ENCODE peak calls at places on chromosome 1, in four cellular contexts. S is aorta; E is naive thymus-derived CD4-positive, alpha-beta T cell; B is kidney. R is an unnamed sample. For H3K9me3, the result is how much of the 10 kb centered on the place peaks cover.

GRCh38 chr1:27864264-27864895 is 8.0 kb upstream of the THEMIS2 start:
- DNase-seq in E (peak), S (no peak), B (peak), R (no peak)

GRCh38 chr1:230147253-230148193 is 80.5 kb downstream of the GALNT2 start:
- DNase-seq in B (no peak), E (no peak), S (no peak), R (no peak)

GRCh38 chr1:1006305-1007159 is 6.6 kb upstream of the HES4 start:
- DNase-seq in B (peak), E (no peak), S (no peak), R (no peak)

GRCh38 chr1:47676311-47677054 is 238.6 kb downstream of the FOXD2 start:
- DNase-seq in S (no peak), E (no peak), B (no peak), R (no peak)

GRCh38 chr1:231808116-231808515 is 181.5 kb downstream of the DISC1 start:
- DNase-seq in B (no peak), S (no peak), E (no peak), R (no peak)

GRCh38 chr1:1434131-1434811 is 1.2 kb upstream of the VWA1 start:
- DNase-seq in B (peak), S (peak), E (no peak), R (no peak)

GRCh38 chr1:213989740-213990472 is 2.1 kb downstream of the PROX1 start:
- DNase-seq in B (no peak), E (no peak), S (no peak), R (no peak)

GRCh38 chr1:9778905-9779304 is 44.9 kb downstream of the CLSTN1 start:
- DNase-seq in E (no peak), B (no peak), S (no peak), R (no peak)

GRCh38 chr1:107153033-107153432 is 12.2 kb downstream of the NTNG1 start:
- DNase-seq in B (no peak), E (no peak), S (no peak), R (no peak)

GRCh38 chr1:232018512-232019340 is 392.1 kb downstream of the DISC1 start:
- DNase-seq in E (no peak), B (no peak), S (no peak), R (no peak)

GRCh38 chr1:117964290-117965038 is 34.9 kb downstream of the WDR3 start:
- DNase-seq in S (no peak), B (no peak), E (no peak), R (no peak)

GRCh38 chr1:15328785-15329480 is 80.8 kb upstream of the EFHD2 start:
- DNase-seq in E (no peak), S (peak), B (no peak), R (no peak)

GRCh38 chr1:79777481-79778219 is 771.1 kb upstream of the ADGRL4 start:
- DNase-seq in B (no peak), S (no peak), E (no peak), R (no peak)

GRCh38 chr1:100924212-100924611 is 28.3 kb downstream of the SLC30A7 start:
- DNase-seq in B (no peak), S (no peak), E (no peak), R (no peak)

GRCh38 chr1:2866415-2867086 is 65.1 kb upstream of the TTC34 start:
- DNase-seq in E (no peak), S (no peak), B (peak), R (no peak)

GRCh38 chr1:2867861-2868260 is 66.4 kb upstream of the TTC34 start:
- DNase-seq in B (no peak), S (no peak), E (no peak), R (no peak)

GRCh38 chr1:2865571-2866414 is 64.3 kb upstream of the TTC34 start:
- DNase-seq in S (no peak), B (peak), E (no peak), R (no peak)

GRCh38 chr1:2868571-2868970 is 67.1 kb upstream of the TTC34 start:
- DNase-seq in E (no peak), B (no peak), S (no peak), R (no peak)

DNA sequence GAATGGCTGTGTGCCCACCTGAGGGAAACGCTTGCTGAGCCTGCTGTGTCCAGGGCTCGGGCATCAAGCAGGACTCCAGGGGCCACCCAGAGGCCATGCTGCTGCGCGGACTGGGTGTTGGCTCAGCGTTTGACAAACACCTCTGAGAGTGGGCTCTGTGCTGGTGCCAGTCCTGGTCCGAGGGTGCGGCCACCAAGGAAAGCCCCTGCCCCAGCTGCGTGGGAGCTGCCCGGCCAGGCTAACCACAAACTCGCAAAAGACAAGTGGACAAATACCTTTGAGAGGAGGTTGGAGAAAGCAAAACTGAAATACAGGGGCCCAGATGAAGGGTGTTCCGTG is 65.6 kb upstream of the TTC34 start:
- DNase-seq in E (no peak), S (no peak), B (peak), R (no peak)
- H3K9me3 ChIP-seq in E (under half), S (under half), B (under half), R (under half)

GRCh38 chr1:2823921-2824660 is 22.6 kb upstream of the TTC34 start:
- DNase-seq in B (peak), S (no peak), E (peak), R (no peak)
- H3K9me3 ChIP-seq in B (under half), S (under half), E (under half), R (under half)

GRCh38 chr1:197320991-197321531 is 53.0 kb downstream of the CRB1 start:
- DNase-seq in B (no peak), S (no peak), E (no peak), R (no peak)
- H3K9me3 ChIP-seq in B (under half), S (under half), E (under half), R (under half)

DNA sequence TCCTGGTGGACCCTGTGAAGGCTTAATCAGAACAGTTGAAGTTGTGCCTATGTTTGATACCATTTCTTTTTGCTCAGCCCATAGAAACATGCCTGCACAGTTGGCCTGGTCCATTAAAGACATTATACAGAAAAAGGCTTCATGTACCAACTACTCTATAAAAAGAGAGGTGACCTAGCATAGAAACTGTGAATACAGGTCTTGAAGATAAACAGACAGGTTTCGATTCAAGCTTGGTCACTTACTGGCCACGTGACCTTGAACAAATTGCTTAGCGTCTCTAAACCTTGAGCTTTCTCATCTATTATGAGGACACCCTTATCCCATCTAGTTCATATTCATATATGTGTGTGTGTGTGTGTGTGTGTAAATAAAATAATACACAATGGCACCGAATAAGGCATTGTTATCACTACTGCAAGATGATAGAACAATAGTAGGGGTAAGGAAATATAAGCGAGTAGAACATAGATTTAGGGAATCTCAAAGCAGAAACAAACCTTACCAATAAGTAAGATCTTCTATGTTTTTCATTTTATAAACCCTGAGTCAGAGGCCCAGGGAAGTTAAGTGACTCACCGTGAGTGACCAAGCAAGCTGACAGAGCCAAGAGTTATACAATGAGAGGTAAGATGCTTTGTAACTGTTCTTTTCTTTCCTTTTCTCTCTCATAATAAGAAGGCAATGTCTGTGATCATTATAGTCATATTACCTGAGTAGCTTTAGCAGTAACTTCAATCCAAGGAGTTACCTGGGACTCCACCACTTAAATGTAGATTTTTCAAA is 476.8 kb upstream of the DEPDC1 start:
- DNase-seq in E (no peak), S (no peak), B (no peak), R (no peak)
- H3K9me3 ChIP-seq in E (under half), S (under half), B (under half), R (under half)

GRCh38 chr1:238777551-238777950 is 608.8 kb upstream of the CHRM3 start:
- DNase-seq in E (no peak), S (no peak), B (no peak), R (no peak)

GRCh38 chr1:238783633-238784032 is 602.7 kb upstream of the CHRM3 start:
- DNase-seq in B (no peak), E (no peak), S (no peak), R (no peak)

DNA sequence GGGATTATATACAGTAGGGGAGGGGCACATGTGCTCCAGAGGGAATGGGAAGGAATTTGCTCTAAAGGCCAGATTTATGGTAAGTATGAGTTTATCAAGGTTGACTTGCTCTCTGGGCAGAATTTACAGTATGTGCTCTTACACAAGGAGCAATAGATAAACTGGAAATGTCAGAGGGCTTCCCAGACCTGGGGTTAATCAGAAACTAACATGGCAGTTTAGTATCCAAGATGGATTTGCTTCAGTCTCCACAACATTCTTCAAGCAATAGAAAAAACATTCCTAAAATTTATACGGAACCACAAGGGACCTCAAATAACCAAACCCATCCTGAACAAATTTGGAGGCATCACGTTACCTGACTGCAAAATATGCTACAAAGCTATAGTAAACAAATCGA is 606.7 kb upstream of the CHRM3 start:
- DNase-seq in E (no peak), S (no peak), B (no peak), R (no peak)
- H3K9me3 ChIP-seq in E (under half), S (under half), B (under half), R (under half)